ENCODE peak calls at places on chromosome 6, in eight cellular contexts. Z is astrocyte; I is colonic mucosa; G is brain microvascular endothelial cell; C is dorsolateral prefrontal cortex; B is Peyer's patch; S is uterus; T is CD8-positive, alpha-beta T cell. X is an unnamed sample.

GRCh38 chr6:150448221-150448620 is 79.4 kb downstream of the IYD start:
- DNase-seq in Z (no peak), B (no peak), I (no peak), T (no peak), S (no peak), G (no peak), C (no peak), X (no peak)

GRCh38 chr6:136191606-136192005 is 58.5 kb downstream of the MTFR2 start:
- DNase-seq in T (no peak), C (no peak), B (no peak), I (no peak), S (no peak), Z (no peak), G (no peak), X (no peak)

GRCh38 chr6:43129434-43130194 is 41.5 kb upstream of the SRF start:
- DNase-seq in S (peak; percentile 51), G (peak; percentile 27), C (no peak), Z (no peak), B (no peak), T (no peak), I (peak; percentile 46), X (no peak)

GRCh38 chr6:28683945-28684538 is 158.4 kb downstream of the GPX5 start:
- DNase-seq in Z (peak; percentile 8), I (peak; percentile 29), S (no peak), B (no peak), G (no peak), T (no peak), C (no peak), X (no peak)

GRCh38 chr6:106128981-106129761 is 43.0 kb downstream of the PRDM1 start:
- DNase-seq in S (no peak), C (no peak), Z (peak; percentile 95), I (peak; percentile 48), T (no peak), G (peak; percentile 50), B (no peak), X (no peak)

GRCh38 chr6:158607411-158608170 is 37.0 kb downstream of the DYNLT1 start:
- DNase-seq in Z (peak; percentile 18), T (no peak), B (no peak), I (no peak), C (no peak), S (no peak), G (peak; percentile 11), X (no peak)

GRCh38 chr6:85449818-85450577 is at the start of gene NT5E:
- DNase-seq in T (peak; percentile 78), I (peak; percentile 79), C (peak; percentile 55), Z (peak; percentile 61), G (peak; percentile 63), B (peak; percentile 59), S (peak; percentile 83), X (peak; percentile 88)

GRCh38 chr6:65638047-65638831 is 68.8 kb downstream of the EYS start:
- DNase-seq in I (peak; percentile 28), Z (no peak), B (no peak), T (no peak), C (no peak), G (no peak), S (no peak), X (no peak)

GRCh38 chr6:135601857-135602256 is 104.3 kb upstream of the AHI1 start:
- DNase-seq in I (no peak), B (no peak), C (no peak), T (no peak), G (no peak), Z (no peak), S (no peak), X (no peak)

GRCh38 chr6:158942349-158942748 is 57.7 kb downstream of the RSPH3 start:
- DNase-seq in C (no peak), Z (no peak), G (no peak), S (no peak), T (no peak), B (no peak), I (no peak), X (no peak)

GRCh38 chr6:55543633-55544309 is 35.2 kb downstream of the HMGCLL1 start:
- DNase-seq in C (no peak), B (no peak), S (no peak), T (no peak), I (no peak), G (no peak), Z (no peak), X (no peak)

GRCh38 chr6:158772851-158773371 is 46.3 kb downstream of the EZR start:
- DNase-seq in G (no peak), S (no peak), T (no peak), Z (no peak), I (peak; percentile 88), B (no peak), C (no peak), X (no peak)

GRCh38 chr6:85468326-85468725 is 18.4 kb downstream of the NT5E start:
- DNase-seq in C (no peak), S (no peak), I (no peak), Z (no peak), T (no peak), B (no peak), G (no peak), X (no peak)

GRCh38 chr6:104252276-104252675 is 607.4 kb downstream of the HACE1 start:
- DNase-seq in I (no peak), S (no peak), T (no peak), Z (no peak), G (no peak), B (no peak), C (no peak), X (no peak)

DNA sequence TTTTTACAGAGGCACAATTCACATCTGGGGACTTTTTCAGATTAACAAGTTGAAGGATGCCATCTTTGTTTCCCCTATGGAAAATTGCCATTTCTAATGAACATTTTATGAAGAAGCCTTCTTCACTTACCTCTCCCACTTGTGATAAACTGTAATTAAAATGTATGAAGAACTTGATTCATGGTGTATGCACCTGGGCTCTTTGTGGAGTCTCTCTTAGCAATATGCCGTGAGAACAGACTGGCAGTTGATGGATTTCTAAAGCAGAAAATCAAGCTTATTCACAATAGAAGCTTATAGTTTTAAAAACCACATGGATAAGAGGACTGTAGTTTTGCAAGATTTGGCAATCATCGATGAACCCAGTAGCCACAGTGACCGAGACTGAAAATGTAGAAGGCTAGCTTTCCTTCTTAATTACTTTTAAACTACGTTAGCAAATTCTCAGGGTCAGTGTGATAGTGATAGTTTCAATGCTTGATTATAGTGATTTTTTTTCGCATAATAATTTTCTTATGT is 270.6 kb downstream of the PRL start:
- DNase-seq in Z (peak; percentile 78), C (no peak), T (no peak), B (no peak), S (no peak), G (no peak), I (no peak), X (no peak)
- H3K27ac ChIP-seq in Z (peak overlapping the region; percentile 76), C (no peak overlapping the region), T (no peak overlapping the region), B (peak overlapping the region; percentile 21), S (peak overlapping the region; percentile 68), G (peak overlapping the region; percentile 38), I (peak overlapping the region; percentile 15), X (peak overlapping the region; percentile 52)

GRCh38 chr6:34249469-34250370 is 914 bp upstream of the SMIM29 start:
- DNase-seq in Z (no peak), C (no peak), T (no peak), I (peak; percentile 18), S (no peak), G (no peak), B (no peak), X (no peak)
- TF ChIP-seq CTCF in Z (no peak), C (no peak), T (no peak), I (no peak), S (no peak), G (no peak), B (no peak), X (no peak)

GRCh38 chr6:10418361-10418861 is 3.5 kb upstream of the TFAP2A start:
- DNase-seq in Z (no peak), C (no peak), I (no peak), T (no peak), B (no peak), G (no peak), S (no peak), X (no peak)

GRCh38 chr6:10420546-10421507 is 6.0 kb upstream of the TFAP2A start:
- DNase-seq in I (no peak), T (no peak), G (no peak), Z (no peak), C (no peak), B (no peak), S (no peak), X (no peak)

GRCh38 chr6:10421508-10422281 is 6.8 kb upstream of the TFAP2A start:
- DNase-seq in G (no peak), T (no peak), I (no peak), S (no peak), B (no peak), C (no peak), Z (no peak), X (no peak)

GRCh38 chr6:10418862-10419748 is 4.2 kb upstream of the TFAP2A start:
- DNase-seq in C (no peak), Z (peak; percentile 47), S (no peak), G (no peak), T (no peak), I (no peak), B (no peak), X (peak; percentile 65)

DNA sequence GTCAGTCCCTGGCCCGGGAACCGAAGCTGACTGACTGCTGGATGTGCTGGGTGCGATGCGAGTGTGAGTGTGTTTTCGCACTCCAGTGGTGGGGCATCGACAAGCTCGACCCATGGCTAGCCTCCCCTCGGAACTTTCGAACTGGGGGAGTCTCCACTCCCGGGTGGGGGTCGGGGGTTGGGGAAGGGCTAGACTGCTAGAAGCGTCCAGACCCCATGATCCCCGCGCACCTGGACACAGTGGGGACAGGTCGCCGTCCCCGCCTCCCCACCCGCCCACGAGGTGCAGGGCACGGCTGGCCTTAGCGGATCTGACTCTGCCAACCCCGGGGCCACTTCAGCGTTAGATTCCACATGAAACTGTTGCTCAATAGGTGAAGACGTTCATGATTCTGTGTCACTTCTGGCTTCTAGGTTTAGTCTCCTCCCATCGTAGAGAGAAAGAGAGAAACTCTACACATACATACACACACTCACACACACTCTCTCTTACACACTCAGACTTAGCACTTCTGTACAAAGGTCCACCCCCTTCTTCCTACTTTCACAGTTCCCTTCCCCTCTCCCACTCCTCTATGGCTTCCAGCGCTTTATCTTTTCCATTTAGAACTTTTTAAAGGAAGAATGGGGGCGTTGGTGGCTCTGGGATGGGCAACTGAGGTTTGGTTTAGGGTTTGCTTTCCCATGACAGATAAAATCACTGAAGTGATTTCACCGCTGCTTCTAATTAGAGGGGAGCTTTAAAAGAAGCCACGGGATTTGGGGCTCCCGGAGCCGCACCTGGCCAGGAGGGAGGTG is 5.1 kb upstream of the TFAP2A start:
- DNase-seq in T (no peak), Z (no peak), C (no peak), I (no peak), B (no peak), G (no peak), S (no peak), X (no peak)
- H3K27me3 ChIP-seq in T (peaks cover 84% of the 10 kb centered on the region), Z (peaks cover 98% of the 10 kb centered on the region), C (peaks cover 98% of the 10 kb centered on the region), I (peaks cover 96% of the 10 kb centered on the region), B (no peaks in the 10 kb centered on the region), G (peaks cover 95% of the 10 kb centered on the region), S (peaks cover 5% of the 10 kb centered on the region), X (peaks cover 98% of the 10 kb centered on the region)

DNA sequence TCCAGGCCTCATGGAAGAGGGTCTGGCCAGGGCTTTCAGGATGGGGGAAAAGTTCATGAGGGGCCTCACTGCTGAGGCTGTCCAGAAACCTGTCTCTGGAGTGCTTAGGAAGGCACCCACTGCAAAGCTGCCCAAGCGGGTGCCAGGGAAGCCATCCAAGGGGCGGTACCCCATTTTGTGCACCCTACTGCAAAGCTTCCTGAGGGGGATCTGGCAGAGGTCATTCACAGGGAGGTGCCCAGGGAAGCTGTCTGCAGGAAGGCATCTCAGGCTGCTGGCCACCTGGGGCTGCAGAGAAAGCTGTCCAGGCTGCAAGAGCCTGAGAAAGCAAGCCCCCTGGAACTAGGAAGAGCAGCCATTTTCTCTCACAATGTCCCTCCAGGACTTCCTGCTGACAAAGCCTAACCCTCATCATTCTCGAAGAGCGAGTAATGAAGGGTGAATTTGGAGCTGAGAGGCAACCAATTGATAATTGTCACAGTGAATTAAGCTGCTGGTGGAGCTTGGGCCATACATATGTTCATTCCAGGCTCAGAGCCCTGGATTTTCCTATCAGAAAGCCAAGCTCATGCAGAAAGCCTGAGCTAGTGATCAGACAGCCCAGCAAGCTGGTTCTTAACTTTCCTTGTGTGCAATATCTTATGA is 62.1 kb upstream of the SLC22A16 start:
- DNase-seq in G (no peak), I (no peak), T (no peak), S (no peak), B (no peak), Z (no peak), C (no peak), X (no peak)
- H3K27ac ChIP-seq in G (peak overlapping the region; percentile 96), I (peak overlapping the region; percentile 26), T (no peak overlapping the region), S (no peak overlapping the region), B (no peak overlapping the region), Z (peak overlapping the region; percentile 87), C (peak overlapping the region; percentile 98), X (no peak overlapping the region)